ENCODE peak calls at places on chromosomes 3 and 15, in seven cellular contexts. P is neuronal stem cell, R is uterus, G is ovary, B is endodermal cell, N is left ventricle myocardium inferior, K is tibial nerve. W is an unnamed sample.
A peak's percentile ranks its signal among the peaks of the same experiment; 100 is the strongest.

GRCh38 chr3:128113817-128114794 is 9.5 kb downstream of the RUVBL1 start:
- DNase-seq in P (no peak), R (no peak), G (no peak), B (no peak), N (no peak), K (no peak), W (no peak)

GRCh38 chr3:16897254-16897926 is 12.6 kb downstream of the PLCL2 start:
- DNase-seq in P (no peak), R (no peak), G (no peak), B (no peak), N (no peak), K (no peak), W (no peak)

GRCh38 chr3:73625124-73625665 is 454 bp upstream of the PDZRN3 start:
- DNase-seq in P (peak; percentile 45), R (peak; percentile 51), G (peak; percentile 61), B (peak; percentile 75), N (peak; percentile 54), K (no peak), W (no peak)

GRCh38 chr15:39287322-39288195 is 293.3 kb upstream of the THBS1 start:
- DNase-seq in P (no peak), R (no peak), G (no peak), B (no peak), N (no peak), K (no peak), W (no peak)

GRCh38 chr3:65963787-65964707 is 74.7 kb downstream of the MAGI1 start:
- DNase-seq in P (no peak), R (no peak), G (no peak), B (no peak), N (no peak), K (no peak), W (no peak)

GRCh38 chr15:47945869-47946666 is 174.7 kb upstream of the SLC24A5 start:
- DNase-seq in P (no peak), R (no peak), G (no peak), B (no peak), N (no peak), K (no peak), W (no peak)

GRCh38 chr15:51803961-51804360 is 25.5 kb upstream of the TMOD3 start:
- DNase-seq in P (no peak), R (no peak), G (no peak), B (no peak), N (no peak), K (no peak), W (no peak)

GRCh38 chr3:18810306-18810661 is 338.0 kb upstream of the KCNH8 start:
- DNase-seq in P (no peak), R (no peak), G (no peak), B (no peak), N (no peak), K (no peak), W (no peak)

GRCh38 chr3:197793246-197793645 is 2.2 kb downstream of the LRCH3 start:
- DNase-seq in P (no peak), R (no peak), G (no peak), B (no peak), N (no peak), K (no peak), W (no peak)

GRCh38 chr15:63374686-63375520 is 6.7 kb downstream of the CA12 start:
- DNase-seq in P (no peak), R (no peak), G (no peak), B (no peak), N (peak; percentile 31), K (peak; percentile 57), W (no peak)

GRCh38 chr3:169146112-169146665 is 517.3 kb downstream of the MECOM start:
- DNase-seq in P (peak; percentile 50), R (no peak), G (no peak), B (peak; percentile 78), N (peak; percentile 37), K (no peak), W (no peak)

GRCh38 chr15:86054338-86054737 is 25.3 kb upstream of the AGBL1 start:
- DNase-seq in P (no peak), R (no peak), G (no peak), B (no peak), N (no peak), K (no peak), W (no peak)

GRCh38 chr3:117820900-117821299 is 1111.3 kb downstream of the TUSC7 start:
- DNase-seq in P (no peak), R (no peak), G (no peak), B (no peak), N (no peak), K (no peak), W (no peak)

GRCh38 chr3:112304611-112305010 is 10.6 kb upstream of the SLC9C1 start:
- DNase-seq in P (no peak), R (no peak), G (no peak), B (peak; percentile 52), N (no peak), K (no peak), W (no peak)

GRCh38 chr15:23686466-23687142 is 501 bp downstream of the NDN start:
- DNase-seq in P (no peak), R (no peak), G (no peak), B (peak; percentile 54), N (no peak), K (no peak), W (no peak)

GRCh38 chr3:179682681-179683080 is 29.8 kb downstream of the USP13 start:
- DNase-seq in P (no peak), R (no peak), G (no peak), B (no peak), N (no peak), K (no peak), W (no peak)

GRCh38 chr3:160986060-160986459 is 119.1 kb downstream of the B3GALNT1 start:
- DNase-seq in P (no peak), R (no peak), G (no peak), B (no peak), N (no peak), K (peak; percentile 8), W (no peak)

GRCh38 chr3:13339833-13340232 is 80.3 kb downstream of the NUP210 start:
- DNase-seq in P (no peak), R (no peak), G (no peak), B (no peak), N (no peak), K (no peak), W (no peak)

GRCh38 chr3:197331131-197331530 is 32.7 kb upstream of the DLG1 start:
- DNase-seq in P (no peak), R (no peak), G (no peak), B (peak; percentile 44), N (no peak), K (no peak), W (no peak)

GRCh38 chr3:106030620-106030945 is 161.8 kb upstream of the CBLB start:
- DNase-seq in P (no peak), R (no peak), G (no peak), B (no peak), N (no peak), K (no peak), W (no peak)

GRCh38 chr3:8658326-8659212 is 14.0 kb upstream of the SSUH2 start:
- DNase-seq in P (no peak), R (peak; percentile 35), G (peak; percentile 88), B (peak; percentile 29), N (peak; percentile 85), K (peak; percentile 70), W (no peak)

GRCh38 chr3:138493804-138494606 is 59.6 kb downstream of the ESYT3 start:
- DNase-seq in P (no peak), R (no peak), G (no peak), B (no peak), N (no peak), K (no peak), W (no peak)

GRCh38 chr3:129045675-129046036 is 14.9 kb upstream of the GP9 start:
- DNase-seq in P (no peak), R (no peak), G (peak; percentile 52), B (peak; percentile 58), N (peak; percentile 42), K (no peak), W (no peak)

GRCh38 chr3:46997453-46998091 is 18.1 kb downstream of the NBEAL2 start:
- DNase-seq in P (no peak), R (no peak), G (peak; percentile 32), B (no peak), N (peak; percentile 20), K (no peak), W (no peak)

GRCh38 chr3:57577786-57578185 is 19.4 kb downstream of the ARF4 start:
- DNase-seq in P (no peak), R (no peak), G (no peak), B (no peak), N (no peak), K (no peak), W (no peak)

GRCh38 chr3:58353722-58354553 is 21.2 kb downstream of the PXK start:
- DNase-seq in P (no peak), R (no peak), G (no peak), B (no peak), N (no peak), K (no peak), W (no peak)

GRCh38 chr3:71585891-71586809 is 2.6 kb upstream of the FOXP1 start:
- DNase-seq in P (no peak), R (no peak), G (no peak), B (no peak), N (no peak), K (no peak), W (no peak)

GRCh38 chr3:147680820-147681488 is 271.8 kb downstream of the ZIC1 start:
- DNase-seq in P (no peak), R (no peak), G (no peak), B (no peak), N (peak; percentile 57), K (no peak), W (no peak)

GRCh38 chr3:13715167-13715954 is 164.5 kb downstream of the WNT7A start:
- DNase-seq in P (no peak), R (peak; percentile 4), G (peak; percentile 11), B (peak; percentile 19), N (no peak), K (no peak), W (no peak)

GRCh38 chr3:125002414-125002811 is 53.4 kb downstream of the HEG1 start:
- DNase-seq in P (no peak), R (no peak), G (no peak), B (no peak), N (no peak), K (no peak), W (no peak)
- H3K36me3 ChIP-seq in P (peaks cover 5% of the 10 kb centered on the region), R (no peaks in the 10 kb centered on the region), G (no peaks in the 10 kb centered on the region), B (peaks cover 92% of the 10 kb centered on the region), N (peaks cover 93% of the 10 kb centered on the region), K (no peaks in the 10 kb centered on the region), W (peaks cover 100% of the 10 kb centered on the region)

DNA sequence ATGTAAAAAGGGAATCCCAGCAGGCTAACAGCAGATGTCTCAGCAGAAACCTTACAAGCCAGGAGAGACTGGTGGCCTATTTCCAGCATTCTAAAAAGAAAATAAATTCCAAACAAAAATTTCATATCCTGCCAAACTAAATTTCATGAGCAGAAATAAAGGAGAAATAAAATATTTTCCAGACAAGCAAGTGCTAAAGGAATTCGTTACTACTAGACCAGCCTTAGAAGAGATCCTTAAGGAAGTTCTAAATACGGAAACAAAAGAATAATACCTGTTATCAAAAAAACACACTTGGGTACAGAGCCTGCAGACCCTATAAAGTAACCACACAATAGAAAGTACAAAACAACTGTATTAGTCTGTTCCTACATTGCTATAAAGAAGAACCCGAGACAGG is 41.4 kb downstream of the HDGFL3 start:
- DNase-seq in P (no peak), R (no peak), G (no peak), B (no peak), N (no peak), K (no peak), W (no peak)
- H3K36me3 ChIP-seq in P (peaks cover 4% of the 10 kb centered on the region), R (no peaks in the 10 kb centered on the region), G (no peaks in the 10 kb centered on the region), B (peaks cover 34% of the 10 kb centered on the region), N (no peaks in the 10 kb centered on the region), K (no peaks in the 10 kb centered on the region), W (no peaks in the 10 kb centered on the region)

GRCh38 chr15:92942706-92943105 is 42.6 kb downstream of the CHD2 start:
- DNase-seq in P (no peak), R (no peak), G (no peak), B (no peak), N (no peak), K (no peak), W (no peak)
- H3K36me3 ChIP-seq in P (peaks cover 36% of the 10 kb centered on the region), R (no peaks in the 10 kb centered on the region), G (no peaks in the 10 kb centered on the region), B (peaks cover 95% of the 10 kb centered on the region), N (peaks cover 97% of the 10 kb centered on the region), K (peaks cover 54% of the 10 kb centered on the region), W (peaks cover 37% of the 10 kb centered on the region)

GRCh38 chr15:75356539-75356938 is 9.7 kb downstream of the NEIL1 start:
- DNase-seq in P (no peak), R (no peak), G (no peak), B (no peak), N (no peak), K (no peak), W (no peak)
- H3K36me3 ChIP-seq in P (peaks cover 34% of the 10 kb centered on the region), R (no peaks in the 10 kb centered on the region), G (no peaks in the 10 kb centered on the region), B (peaks cover 13% of the 10 kb centered on the region), N (peaks cover 65% of the 10 kb centered on the region), K (peaks cover 8% of the 10 kb centered on the region), W (peaks cover 32% of the 10 kb centered on the region)